ENCODE peak calls at places on chromosomes 13 and 19, in four cellular contexts. One of them, this sample, is unnamed.

GRCh38 chr13:91017031-91017668 is 330.3 kb upstream of the MIR17HG start:
- DNase-seq in thoracic aorta: no peak
- DNase-seq in fibroblast of lung: peak
- DNase-seq in MM.1S: peak
- DNase-seq in this sample: peak

GRCh38 chr13:51249767-51250741 is 27.9 kb downstream of the FAM124A start:
- DNase-seq in thoracic aorta: no peak
- DNase-seq in fibroblast of lung: no peak
- DNase-seq in MM.1S: no peak
- DNase-seq in this sample: no peak

GRCh38 chr13:79385694-79386093 is 20.4 kb downstream of the RBM26 start:
- DNase-seq in fibroblast of lung: no peak
- DNase-seq in thoracic aorta: no peak
- DNase-seq in MM.1S: peak
- DNase-seq in this sample: no peak

GRCh38 chr19:41699231-41699967 is 9.0 kb upstream of the CEACAM5 start:
- DNase-seq in fibroblast of lung: no peak
- DNase-seq in thoracic aorta: no peak
- DNase-seq in MM.1S: no peak
- DNase-seq in this sample: no peak

GRCh38 chr13:110371550-110372465 is 64.7 kb downstream of the COL4A2 start:
- DNase-seq in MM.1S: no peak
- DNase-seq in thoracic aorta: no peak
- DNase-seq in fibroblast of lung: no peak
- DNase-seq in this sample: no peak

GRCh38 chr13:23321534-23322241 is 111.8 kb downstream of the SACS start:
- DNase-seq in thoracic aorta: peak
- DNase-seq in fibroblast of lung: peak
- DNase-seq in MM.1S: peak
- DNase-seq in this sample: no peak

GRCh38 chr13:110872768-110873638 is 41.9 kb downstream of the ANKRD10 start:
- DNase-seq in fibroblast of lung: no peak
- DNase-seq in MM.1S: no peak
- DNase-seq in thoracic aorta: no peak
- DNase-seq in this sample: no peak

GRCh38 chr13:114143806-114144605 is 11.6 kb upstream of the RASA3 start:
- DNase-seq in MM.1S: no peak
- DNase-seq in thoracic aorta: no peak
- DNase-seq in fibroblast of lung: no peak
- DNase-seq in this sample: no peak

GRCh38 chr19:50977626-50978025 is 6.1 kb downstream of the KLK7 start:
- DNase-seq in MM.1S: no peak
- DNase-seq in thoracic aorta: no peak
- DNase-seq in fibroblast of lung: no peak
- DNase-seq in this sample: no peak

GRCh38 chr13:110092869-110093268 is 214.1 kb downstream of the COL4A1 start:
- DNase-seq in fibroblast of lung: no peak
- DNase-seq in MM.1S: no peak
- DNase-seq in thoracic aorta: no peak
- DNase-seq in this sample: no peak

DNA sequence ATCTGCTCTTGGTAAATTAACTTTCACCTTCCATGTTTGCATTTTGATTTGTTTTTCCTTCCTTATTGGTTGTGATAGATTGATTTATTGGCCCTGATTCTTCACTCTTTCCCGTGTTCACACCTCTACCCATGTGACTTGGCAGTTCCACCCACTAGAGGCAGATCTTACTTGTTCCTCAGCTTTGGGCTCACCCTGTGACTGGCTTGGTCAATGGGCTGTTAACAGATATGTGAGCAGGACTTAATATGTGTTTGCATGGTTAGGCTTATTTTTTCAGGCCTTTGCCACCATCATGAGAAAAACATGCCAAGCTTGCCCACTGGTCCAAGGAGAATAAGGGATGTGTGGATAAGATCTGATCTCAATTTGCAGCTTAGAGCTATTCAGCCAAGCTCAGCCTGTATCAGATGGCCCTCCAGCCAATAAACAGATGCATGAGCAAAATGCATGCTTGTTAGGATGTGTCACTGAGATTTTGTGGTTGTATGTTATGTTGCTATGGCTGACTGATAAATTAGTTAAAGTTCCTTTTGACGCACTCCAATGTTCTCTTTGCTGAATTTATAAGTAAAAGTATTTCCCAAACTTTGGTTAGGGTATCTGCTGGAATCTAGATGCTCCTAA is 48.0 kb downstream of the RGCC start:
- DNase-seq in fibroblast of lung: peak
- DNase-seq in MM.1S: no peak
- DNase-seq in thoracic aorta: no peak
- DNase-seq in this sample: no peak
- H3K27ac ChIP-seq in fibroblast of lung: peak
- H3K27ac ChIP-seq in MM.1S: no peak
- H3K27ac ChIP-seq in thoracic aorta: no peak
- H3K27ac ChIP-seq in this sample: no peak

GRCh38 chr19:14127176-14127575 is 9.2 kb downstream of the ASF1B start:
- DNase-seq in thoracic aorta: no peak
- DNase-seq in fibroblast of lung: no peak
- DNase-seq in MM.1S: no peak
- DNase-seq in this sample: no peak

GRCh38 chr19:14122924-14123323 is 5.4 kb upstream of the PRKACA start:
- DNase-seq in fibroblast of lung: no peak
- DNase-seq in MM.1S: no peak
- DNase-seq in thoracic aorta: no peak
- DNase-seq in this sample: no peak

DNA sequence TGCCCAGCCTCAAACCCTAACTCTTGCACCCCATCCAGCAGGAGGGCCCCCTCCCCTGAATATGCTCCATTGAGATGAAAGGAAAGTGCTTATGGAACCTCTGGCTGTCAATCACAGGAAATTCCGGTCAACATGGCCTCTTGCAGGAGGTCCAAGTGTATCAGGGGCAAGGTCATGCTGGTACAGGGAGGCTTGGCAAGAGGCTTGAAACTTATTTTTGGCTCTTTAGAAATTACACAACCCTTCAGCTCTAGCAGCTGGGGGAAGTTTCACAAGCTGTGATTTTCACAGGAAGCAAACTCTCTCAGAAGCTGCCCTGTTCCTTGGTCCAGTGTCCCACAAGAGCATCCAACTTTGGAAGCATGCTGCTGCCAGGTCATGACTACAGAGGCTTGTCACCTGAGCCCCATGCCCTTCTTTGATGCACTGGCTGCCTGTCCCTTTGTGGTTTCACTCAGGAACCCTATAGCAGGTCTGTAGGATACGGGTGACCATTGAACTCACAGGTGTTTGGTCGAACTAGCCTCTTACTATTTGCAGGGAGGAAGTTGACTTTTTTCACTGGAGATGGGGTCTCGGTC is 8.4 kb downstream of the ASF1B start:
- DNase-seq in thoracic aorta: no peak
- DNase-seq in MM.1S: peak
- DNase-seq in fibroblast of lung: no peak
- DNase-seq in this sample: no peak
- H3K27ac ChIP-seq in thoracic aorta: no peak
- H3K27ac ChIP-seq in MM.1S: peak
- H3K27ac ChIP-seq in fibroblast of lung: no peak
- H3K27ac ChIP-seq in this sample: no peak

GRCh38 chr13:102654786-102655185 is 40.1 kb downstream of the METTL21C start:
- DNase-seq in thoracic aorta: no peak
- DNase-seq in MM.1S: no peak
- DNase-seq in fibroblast of lung: no peak
- DNase-seq in this sample: no peak

GRCh38 chr13:102651392-102651791 is 43.5 kb downstream of the METTL21C start:
- DNase-seq in thoracic aorta: no peak
- DNase-seq in fibroblast of lung: peak
- DNase-seq in MM.1S: no peak
- DNase-seq in this sample: no peak

GRCh38 chr13:102650444-102650843 is 44.4 kb downstream of the METTL21C start:
- DNase-seq in thoracic aorta: no peak
- DNase-seq in MM.1S: no peak
- DNase-seq in fibroblast of lung: no peak
- DNase-seq in this sample: no peak

GRCh38 chr13:102648046-102648445 is 46.8 kb downstream of the METTL21C start:
- DNase-seq in MM.1S: no peak
- DNase-seq in thoracic aorta: no peak
- DNase-seq in fibroblast of lung: no peak
- DNase-seq in this sample: no peak

GRCh38 chr13:102651892-102652291 is 43.0 kb downstream of the METTL21C start:
- DNase-seq in MM.1S: no peak
- DNase-seq in fibroblast of lung: peak
- DNase-seq in thoracic aorta: no peak
- DNase-seq in this sample: no peak
- H3K27ac ChIP-seq in MM.1S: no peak
- H3K27ac ChIP-seq in fibroblast of lung: no peak
- H3K27ac ChIP-seq in thoracic aorta: no peak
- H3K27ac ChIP-seq in this sample: no peak

GRCh38 chr19:46866407-46867132 is 5.8 kb downstream of the ARHGAP35 start:
- DNase-seq in fibroblast of lung: no peak
- DNase-seq in MM.1S: no peak
- DNase-seq in thoracic aorta: no peak
- DNase-seq in this sample: no peak
- H3K27ac ChIP-seq in fibroblast of lung: peak
- H3K27ac ChIP-seq in MM.1S: no peak
- H3K27ac ChIP-seq in thoracic aorta: no peak
- H3K27ac ChIP-seq in this sample: no peak

GRCh38 chr19:7947939-7948338 is 4.5 kb upstream of the TIMM44 start:
- DNase-seq in thoracic aorta: no peak
- DNase-seq in fibroblast of lung: no peak
- DNase-seq in MM.1S: no peak
- DNase-seq in this sample: no peak

GRCh38 chr19:7953576-7953975 is 10.1 kb upstream of the TIMM44 start:
- DNase-seq in fibroblast of lung: no peak
- DNase-seq in thoracic aorta: no peak
- DNase-seq in MM.1S: no peak
- DNase-seq in this sample: no peak

GRCh38 chr19:7953060-7953459 is 9.6 kb upstream of the TIMM44 start:
- DNase-seq in thoracic aorta: no peak
- DNase-seq in MM.1S: no peak
- DNase-seq in fibroblast of lung: no peak
- DNase-seq in this sample: no peak
- H3K27ac ChIP-seq in thoracic aorta: no peak
- H3K27ac ChIP-seq in MM.1S: no peak
- H3K27ac ChIP-seq in fibroblast of lung: no peak
- H3K27ac ChIP-seq in this sample: no peak

GRCh38 chr13:45413826-45414312 is 4.3 kb downstream of the SLC25A30 start:
- DNase-seq in MM.1S: no peak
- DNase-seq in fibroblast of lung: peak
- DNase-seq in thoracic aorta: no peak
- DNase-seq in this sample: no peak

GRCh38 chr13:45415112-45415511 is 3.1 kb downstream of the SLC25A30 start:
- DNase-seq in fibroblast of lung: no peak
- DNase-seq in thoracic aorta: no peak
- DNase-seq in MM.1S: no peak
- DNase-seq in this sample: no peak

GRCh38 chr13:45417790-45418534 is at the start of gene SLC25A30:
- DNase-seq in thoracic aorta: peak
- DNase-seq in MM.1S: peak
- DNase-seq in fibroblast of lung: peak
- DNase-seq in this sample: peak

GRCh38 chr13:45419945-45420344 is 1.8 kb upstream of the SLC25A30 start:
- DNase-seq in MM.1S: no peak
- DNase-seq in fibroblast of lung: no peak
- DNase-seq in thoracic aorta: no peak
- DNase-seq in this sample: no peak

DNA sequence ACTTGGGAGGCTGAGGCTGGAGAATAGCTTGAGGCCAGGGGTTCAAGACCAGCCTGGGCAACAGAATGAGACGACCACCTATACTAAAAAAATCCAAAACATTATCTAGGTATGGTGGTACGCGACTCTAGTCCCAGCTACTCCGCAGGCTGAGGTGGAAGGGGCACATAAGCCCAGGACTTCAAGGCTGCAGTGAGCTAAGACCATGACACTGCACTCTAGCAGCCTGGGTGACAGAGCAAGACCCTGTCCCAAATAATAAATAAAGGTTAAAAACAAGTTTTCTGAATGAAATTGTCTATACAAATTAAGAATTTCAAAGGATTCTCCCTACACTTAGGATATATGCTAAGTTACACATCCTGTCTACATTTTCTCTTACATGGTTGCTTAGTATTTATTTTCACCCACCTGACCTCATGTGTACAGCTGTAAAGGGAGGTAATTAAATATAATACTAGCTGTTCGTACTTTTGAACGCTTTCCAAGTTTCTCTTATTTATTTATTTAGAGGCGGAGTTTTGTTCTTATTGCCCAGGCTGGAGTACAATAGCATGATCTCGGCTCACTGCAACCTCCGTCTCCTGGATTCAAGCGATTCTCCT is 1.6 kb downstream of the SLC25A30 start:
- DNase-seq in thoracic aorta: no peak
- DNase-seq in MM.1S: no peak
- DNase-seq in fibroblast of lung: no peak
- DNase-seq in this sample: no peak
- H3K27ac ChIP-seq in thoracic aorta: peak
- H3K27ac ChIP-seq in MM.1S: peak
- H3K27ac ChIP-seq in fibroblast of lung: peak
- H3K27ac ChIP-seq in this sample: no peak

GRCh38 chr13:46803586-46803985 is 6.6 kb upstream of the ESD start:
- DNase-seq in MM.1S: no peak
- DNase-seq in fibroblast of lung: no peak
- DNase-seq in thoracic aorta: no peak
- DNase-seq in this sample: no peak
- H3K27ac ChIP-seq in MM.1S: no peak
- H3K27ac ChIP-seq in fibroblast of lung: peak
- H3K27ac ChIP-seq in thoracic aorta: no peak
- H3K27ac ChIP-seq in this sample: no peak

GRCh38 chr19:45779231-45780145 is 2.8 kb downstream of the DMPK start:
- DNase-seq in thoracic aorta: peak
- DNase-seq in MM.1S: peak
- DNase-seq in fibroblast of lung: no peak
- DNase-seq in this sample: no peak

GRCh38 chr19:45782162-45782623 is at the start of gene DMPK:
- DNase-seq in MM.1S: no peak
- DNase-seq in fibroblast of lung: no peak
- DNase-seq in thoracic aorta: no peak
- DNase-seq in this sample: no peak

GRCh38 chr19:45781282-45782161 is 768 bp downstream of the DMPK start:
- DNase-seq in thoracic aorta: no peak
- DNase-seq in MM.1S: no peak
- DNase-seq in fibroblast of lung: no peak
- DNase-seq in this sample: no peak

GRCh38 chr19:45780146-45780447 is 2.2 kb downstream of the DMPK start:
- DNase-seq in MM.1S: no peak
- DNase-seq in thoracic aorta: no peak
- DNase-seq in fibroblast of lung: no peak
- DNase-seq in this sample: no peak

GRCh38 chr19:45780448-45781281 is 1.6 kb downstream of the DMPK start:
- DNase-seq in thoracic aorta: no peak
- DNase-seq in MM.1S: no peak
- DNase-seq in fibroblast of lung: no peak
- DNase-seq in this sample: no peak
- H3K27ac ChIP-seq in thoracic aorta: peak
- H3K27ac ChIP-seq in MM.1S: no peak
- H3K27ac ChIP-seq in fibroblast of lung: peak
- H3K27ac ChIP-seq in this sample: no peak

This sample was measured in caudate nucleus.